ENCODE peak calls at places on chromosome 22, in four cellular contexts. A, W, O and K are unnamed samples.

GRCh38 chr22:23388492-23389009 is 191.5 kb downstream of the IGLL1 start:
- DNase-seq in A (no peak), O (no peak), W (no peak), K (no peak)

GRCh38 chr22:32043391-32043790 is 330 bp downstream of the SLC5A1 start:
- DNase-seq in A (no peak), W (no peak), O (no peak), K (no peak)

GRCh38 chr22:27212617-27213177 is 555.3 kb downstream of the MIAT start:
- DNase-seq in A (no peak), W (peak), O (peak), K (no peak)

GRCh38 chr22:26610072-26610958 is 7.5 kb downstream of the CRYBB1 start:
- DNase-seq in A (peak), O (peak), W (peak), K (peak)

GRCh38 chr22:47213571-47214230 is 451.3 kb downstream of the TBC1D22A start:
- DNase-seq in A (peak), O (peak), W (peak), K (no peak)

GRCh38 chr22:26433805-26434204 is 4.7 kb downstream of the ASPHD2 start:
- DNase-seq in O (no peak), W (no peak), A (no peak), K (no peak)

GRCh38 chr22:17910561-17911311 is 113.6 kb downstream of the MICAL3 start:
- DNase-seq in W (no peak), O (peak), A (no peak), K (peak)

GRCh38 chr22:26837784-26838520 is 180.6 kb downstream of the MIAT start:
- DNase-seq in O (no peak), A (no peak), W (no peak), K (no peak)

GRCh38 chr22:19213496-19214473 is 35.2 kb upstream of the SLC25A1 start:
- DNase-seq in W (no peak), O (peak), A (no peak), K (no peak)

DNA sequence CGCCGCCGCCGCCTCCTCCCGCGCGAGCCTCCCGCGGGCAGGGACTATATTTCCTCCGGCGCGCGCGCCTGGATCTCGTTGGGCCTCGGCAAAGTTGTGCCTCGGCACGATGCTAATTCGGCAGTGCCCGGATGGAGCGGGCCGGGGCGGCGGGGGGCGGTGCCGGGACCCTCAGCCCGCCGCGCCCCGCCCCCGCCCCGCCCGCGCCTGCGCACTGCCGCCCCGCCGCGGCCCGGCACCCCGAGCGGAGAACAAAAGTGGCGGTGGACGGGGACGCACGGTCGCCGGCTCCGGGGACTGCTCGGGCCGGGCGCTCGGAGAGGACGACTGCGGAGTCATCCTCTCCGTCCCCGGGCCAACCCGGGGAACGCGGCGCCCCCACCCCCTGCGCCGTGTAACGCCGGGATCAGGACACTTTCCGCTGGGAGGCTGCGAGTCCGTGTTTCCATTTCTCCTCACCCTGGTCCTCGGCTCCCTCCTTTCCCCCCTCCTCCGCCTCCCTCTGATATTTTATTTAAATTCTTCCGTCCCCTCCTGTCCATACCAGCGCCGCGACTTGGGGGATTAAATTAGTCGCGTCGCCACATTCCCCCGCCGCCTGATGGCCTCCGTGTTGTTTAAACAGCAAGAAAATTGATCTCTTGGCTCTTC is at the start of gene PHF21B:
- DNase-seq in O (peak), W (peak), A (peak), K (peak)
- H3K27ac ChIP-seq in O (no peak), W (peak), A (no peak), K (no peak)

GRCh38 chr22:37253164-37253660 is 9.1 kb upstream of the RAC2 start:
- DNase-seq in W (no peak), O (no peak), A (no peak), K (no peak)
- TF ChIP-seq CTCF in W (peak), O (peak), A (peak), K (no peak)

DNA sequence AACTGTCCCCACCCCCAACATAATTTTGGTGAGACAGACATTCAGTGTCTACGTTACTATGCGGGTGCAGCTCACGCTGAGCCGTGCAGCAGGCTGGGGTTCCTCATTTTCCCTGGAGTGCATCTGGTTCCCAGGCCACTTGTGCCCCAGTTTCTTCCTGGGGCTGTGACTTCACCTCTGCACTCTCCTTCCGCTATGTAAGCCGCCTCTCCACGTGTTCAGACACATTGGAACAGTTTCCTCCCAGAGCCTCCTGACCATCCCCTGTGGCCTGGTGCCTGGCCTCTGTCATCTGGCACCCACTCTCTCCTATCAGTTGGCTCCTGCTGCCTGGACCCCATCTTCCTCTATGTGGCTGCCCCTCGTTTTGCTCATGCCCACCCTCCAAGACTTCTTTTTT is 46.2 kb upstream of the A4GALT start:
- DNase-seq in A (no peak), O (no peak), W (no peak), K (no peak)
- H3K4me2 ChIP-seq in A (no peak), O (no peak), W (no peak), K (no peak)

GRCh38 chr22:28921585-28921879 is 38.2 kb downstream of the ZNRF3 start:
- DNase-seq in W (no peak), O (no peak), A (no peak), K (no peak)

GRCh38 chr22:28925916-28926315 is 42.5 kb downstream of the ZNRF3 start:
- DNase-seq in W (no peak), A (no peak), O (no peak), K (no peak)

GRCh38 chr22:28920757-28921584 is 37.6 kb downstream of the ZNRF3 start:
- DNase-seq in O (no peak), W (peak), A (peak), K (no peak)

GRCh38 chr22:28923826-28924732 is 40.7 kb downstream of the ZNRF3 start:
- DNase-seq in A (no peak), O (no peak), W (no peak), K (peak)

DNA sequence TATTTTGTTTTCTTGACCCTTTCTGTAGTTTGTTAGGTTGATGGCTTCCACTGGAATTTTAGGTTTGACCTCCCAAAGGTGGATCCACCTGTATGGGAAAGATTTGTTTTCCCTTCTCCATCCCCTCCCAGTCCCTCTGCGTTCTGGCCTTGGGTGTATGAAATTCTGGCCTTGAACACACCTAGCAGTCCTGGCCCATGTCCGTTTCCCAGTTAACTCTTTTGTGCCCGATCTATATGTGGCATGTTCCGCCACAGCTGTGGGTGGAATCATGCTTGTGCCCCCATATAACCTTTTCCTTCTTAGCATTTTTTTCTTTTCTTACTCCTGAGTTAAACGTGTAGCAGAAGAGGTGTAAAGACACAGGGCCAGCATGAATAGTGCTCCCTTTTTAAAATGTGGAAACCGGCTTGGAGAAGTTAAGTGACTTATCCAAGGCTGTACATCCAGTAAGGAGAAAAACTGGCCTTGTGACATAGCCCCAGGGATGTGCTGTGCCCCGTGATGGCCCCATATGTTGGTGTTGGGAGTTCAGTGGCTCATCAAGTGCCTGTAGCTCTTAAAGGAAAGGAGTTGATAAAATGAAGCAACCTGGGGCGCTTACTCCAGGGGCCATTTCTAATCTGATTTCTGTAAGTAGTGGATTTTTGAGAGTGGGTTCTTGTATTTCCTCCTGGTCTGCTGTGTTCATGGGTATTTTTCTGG is 39.3 kb downstream of the ZNRF3 start:
- DNase-seq in O (no peak), W (no peak), A (no peak), K (no peak)
- H3K27ac ChIP-seq in O (no peak), W (no peak), A (no peak), K (no peak)

DNA sequence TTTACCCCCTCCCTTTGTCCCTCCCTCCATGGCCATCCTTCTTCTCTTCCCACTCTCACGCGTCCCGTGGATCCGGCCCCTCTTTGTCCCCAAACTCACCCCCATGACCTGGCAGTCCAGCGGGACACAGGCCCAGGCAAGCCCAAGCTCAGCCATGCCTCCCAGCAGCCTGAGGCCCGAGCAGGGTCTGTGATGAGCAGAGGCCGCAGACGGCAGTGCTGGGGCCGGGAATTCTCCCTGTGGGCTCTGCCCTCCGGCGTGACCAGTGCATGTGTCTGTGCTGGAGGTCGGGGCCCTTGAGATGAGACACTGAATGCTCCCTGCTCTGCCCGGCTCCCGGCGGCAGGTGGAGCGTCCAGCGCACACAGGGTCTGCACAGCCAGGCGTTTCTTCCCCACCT is 237.9 kb downstream of the BRD1 start:
- DNase-seq in W (no peak), A (no peak), O (no peak), K (no peak)
- TF ChIP-seq CTCF in W (no peak), A (no peak), O (no peak), K (no peak)

DNA sequence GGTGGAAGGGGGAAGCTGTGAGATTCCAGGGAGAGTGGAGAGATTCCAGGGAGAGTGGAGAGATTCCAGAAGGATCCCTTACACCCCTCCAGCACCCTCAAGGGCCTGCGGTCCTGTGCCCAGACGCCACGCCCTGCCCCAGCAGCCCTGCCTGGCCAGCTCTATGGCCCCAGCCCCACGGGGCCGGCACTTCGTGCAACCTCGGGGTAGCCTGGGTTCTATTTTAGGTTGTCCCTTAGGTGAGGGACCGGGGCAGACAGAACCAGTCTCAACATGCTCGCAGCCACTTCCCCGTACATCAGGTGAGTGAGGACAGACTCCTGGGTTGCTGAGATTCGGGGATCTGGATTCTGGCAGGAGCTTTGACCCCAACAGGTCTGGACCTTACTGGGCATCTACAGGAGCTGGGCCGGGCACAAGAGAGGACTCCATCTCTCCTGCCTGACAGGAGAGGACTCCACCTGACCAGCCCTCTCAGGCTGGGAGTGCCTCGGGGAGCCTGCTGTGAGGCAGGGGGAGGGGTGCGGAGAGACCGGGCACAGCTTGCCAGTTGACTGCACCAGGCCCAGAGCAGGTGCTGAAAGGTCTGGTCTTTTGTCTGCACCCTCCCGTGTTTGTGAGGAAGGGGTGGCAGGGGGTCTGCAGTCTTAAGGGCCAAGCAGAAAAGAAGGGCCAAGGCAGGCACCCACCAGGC is 8.5 kb upstream of the ADORA2A start:
- DNase-seq in A (no peak), O (no peak), W (no peak), K (no peak)
- H3K4me2 ChIP-seq in A (no peak), O (no peak), W (no peak), K (peak)

DNA sequence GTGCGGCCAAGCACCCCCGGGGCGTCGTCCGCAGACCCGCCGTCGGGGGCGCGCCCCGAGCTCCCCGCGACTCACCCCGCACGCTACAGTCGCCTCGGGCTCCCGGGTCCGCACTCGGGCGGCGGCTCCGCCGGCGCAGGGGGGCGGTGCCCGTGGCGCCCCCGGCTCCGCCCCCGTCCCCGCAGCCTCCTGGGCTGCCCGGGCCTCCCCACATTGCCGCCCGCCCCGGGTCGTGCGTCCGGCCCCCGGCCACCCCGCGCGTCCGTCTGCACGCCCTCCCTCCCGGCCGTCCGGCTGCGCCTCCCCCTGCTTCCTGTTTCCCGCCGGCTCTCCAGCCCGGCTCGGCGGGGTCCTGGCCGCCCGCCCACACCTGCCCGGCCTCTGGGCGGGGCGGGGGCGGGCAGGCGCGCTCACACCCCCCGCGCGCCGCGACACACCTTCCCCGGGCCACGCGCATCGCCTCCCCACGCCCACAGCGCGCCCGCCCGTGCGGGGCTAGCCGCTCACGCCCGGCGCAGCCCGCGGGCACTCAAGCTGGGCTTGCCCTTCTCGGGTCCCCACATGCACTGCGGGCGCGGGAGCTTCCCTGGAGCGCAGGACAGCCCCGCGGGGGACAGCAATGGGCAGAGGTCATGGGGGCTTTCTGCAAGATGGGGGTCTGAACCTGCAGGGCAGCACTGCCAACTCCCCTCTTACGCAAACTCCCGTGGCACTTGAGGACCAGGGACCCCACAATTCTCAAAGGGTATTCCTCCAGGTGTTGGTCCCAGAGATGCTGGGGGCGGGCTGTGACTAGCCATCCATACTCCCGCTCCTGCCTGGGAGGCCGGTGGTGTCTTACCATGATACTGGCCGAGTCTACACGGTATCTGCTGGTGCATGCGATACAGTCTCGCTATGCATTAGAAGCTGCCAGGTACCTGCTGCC is at the start of gene CARD10:
- DNase-seq in A (no peak), O (no peak), W (no peak), K (peak)
- H3K27ac ChIP-seq in A (no peak), O (no peak), W (no peak), K (peak)

DNA sequence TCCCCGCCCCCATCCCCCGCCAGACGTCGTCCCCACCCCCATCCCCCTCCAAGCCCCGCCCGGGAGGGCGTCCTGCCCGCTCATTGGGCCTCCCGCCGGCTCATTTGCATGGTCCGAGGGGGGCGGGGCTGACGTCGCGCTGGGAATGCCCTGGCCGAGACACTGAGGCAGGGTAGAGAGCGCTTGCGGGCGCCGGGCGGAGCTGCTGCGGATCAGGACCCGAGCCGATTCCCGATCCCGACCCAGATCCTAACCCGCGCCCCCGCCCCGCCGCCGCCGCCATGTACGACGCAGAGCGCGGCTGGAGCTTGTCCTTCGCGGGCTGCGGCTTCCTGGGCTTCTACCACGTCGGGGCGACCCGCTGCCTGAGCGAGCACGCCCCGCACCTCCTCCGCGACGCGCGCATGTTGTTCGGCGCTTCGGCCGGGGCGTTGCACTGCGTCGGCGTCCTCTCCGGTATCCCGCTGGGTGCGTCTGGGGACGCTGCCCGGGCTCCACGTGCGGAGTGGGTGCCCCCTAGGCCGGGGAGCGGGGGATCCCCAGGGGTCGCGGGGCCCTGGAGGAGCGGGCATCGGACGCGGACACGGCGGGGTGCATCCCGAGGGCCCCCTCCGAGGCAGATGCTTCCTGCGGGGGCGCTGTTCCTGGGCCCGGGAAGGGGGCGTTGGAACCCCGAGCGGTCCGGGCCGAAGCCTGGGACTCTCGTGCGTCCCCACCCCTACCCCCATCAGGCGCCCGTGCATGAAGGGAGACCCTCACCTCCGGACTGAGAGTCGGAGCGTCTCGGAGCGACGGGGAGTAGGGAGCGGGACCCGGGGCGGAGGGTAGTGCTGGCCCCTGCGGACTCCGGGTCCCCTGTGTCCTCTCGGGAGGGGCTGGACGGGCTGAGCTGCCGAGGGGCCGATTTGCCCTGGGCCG is at the start of gene PNPLA3:
- DNase-seq in W (no peak), A (no peak), O (peak), K (peak)
- TF ChIP-seq CTCF in W (no peak), A (no peak), O (peak), K (peak)

GRCh38 chr22:20438678-20439492 is 1.3 kb upstream of the SCARF2 start:
- DNase-seq in A (no peak), O (no peak), W (no peak), K (no peak)
- H3K4me2 ChIP-seq in A (no peak), O (peak), W (no peak), K (no peak)